ENCODE peak calls at places on chromosome 11, in four cellular contexts. E, B, A and D are unnamed samples. For H3K4me1, the result is how much of the 10 kb centered on the place peaks cover.

GRCh38 chr11:113591122-113591521 is 115.0 kb downstream of the TMPRSS5 start:
- DNase-seq in E (peak), B (no peak), A (no peak), D (no peak)

GRCh38 chr11:60849641-60850520 is 5.9 kb downstream of the PTGDR2 start:
- DNase-seq in A (no peak), B (no peak), E (no peak), D (no peak)

GRCh38 chr11:128725630-128726461 is 32.0 kb downstream of the FLI1 start:
- DNase-seq in E (no peak), B (no peak), A (no peak), D (no peak)

GRCh38 chr11:17760102-17761029 is 25.8 kb downstream of the KCNC1 start:
- DNase-seq in B (no peak), A (no peak), E (no peak), D (peak)

GRCh38 chr11:128905345-128906184 is 14.4 kb downstream of the KCNJ5 start:
- DNase-seq in E (no peak), A (peak), B (peak), D (no peak)

GRCh38 chr11:112453601-112454577 is 193.2 kb upstream of the PLET1 start:
- DNase-seq in A (peak), E (no peak), B (no peak), D (peak)

GRCh38 chr11:47325271-47326041 is 27.0 kb downstream of the MYBPC3 start:
- DNase-seq in E (no peak), B (no peak), A (no peak), D (no peak)

GRCh38 chr11:125289419-125290088 is 125.0 kb downstream of the PKNOX2 start:
- DNase-seq in A (no peak), E (no peak), B (no peak), D (no peak)

GRCh38 chr11:64799925-64800632 is 2.9 kb downstream of the MAP4K2 start:
- DNase-seq in E (no peak), B (no peak), A (no peak), D (no peak)

GRCh38 chr11:105763594-105763993 is 153.7 kb downstream of the GRIA4 start:
- DNase-seq in A (no peak), E (no peak), B (no peak), D (no peak)

GRCh38 chr11:17606206-17607082 is 59.4 kb downstream of the OTOG start:
- DNase-seq in B (no peak), A (no peak), E (peak), D (no peak)

GRCh38 chr11:6681949-6682348 is 1.2 kb downstream of the MRPL17 start:
- DNase-seq in A (no peak), B (no peak), E (no peak), D (no peak)

GRCh38 chr11:82024760-82025159 is 708.9 kb downstream of the FAM181B start:
- DNase-seq in A (no peak), B (no peak), E (no peak), D (no peak)

GRCh38 chr11:111456086-111456858 is 55.9 kb downstream of the BTG4 start:
- DNase-seq in B (peak), A (no peak), E (peak), D (no peak)

GRCh38 chr11:117836077-117836960 is 11.8 kb upstream of the FXYD2 start:
- DNase-seq in B (no peak), A (peak), E (no peak), D (no peak)

GRCh38 chr11:75346912-75347647 is 4.4 kb downstream of the ARRB1 start:
- DNase-seq in E (no peak), B (no peak), A (peak), D (no peak)

GRCh38 chr11:62461740-62462522 is 43.1 kb downstream of the SCGB1A1 start:
- DNase-seq in B (no peak), E (no peak), A (no peak), D (no peak)

GRCh38 chr11:65425105-65425970 is 2.7 kb downstream of the NEAT1 start:
- DNase-seq in A (peak), E (no peak), B (no peak), D (no peak)

GRCh38 chr11:90113541-90113940 is 20.9 kb upstream of the NAALAD2 start:
- DNase-seq in B (no peak), A (no peak), E (no peak), D (no peak)

GRCh38 chr11:133832096-133833081 is 12.9 kb downstream of the SPATA19 start:
- DNase-seq in B (peak), E (peak), A (no peak), D (no peak)

GRCh38 chr11:61922539-61922938 is 5.2 kb upstream of the RAB3IL1 start:
- DNase-seq in B (peak), A (no peak), E (peak), D (no peak)

DNA sequence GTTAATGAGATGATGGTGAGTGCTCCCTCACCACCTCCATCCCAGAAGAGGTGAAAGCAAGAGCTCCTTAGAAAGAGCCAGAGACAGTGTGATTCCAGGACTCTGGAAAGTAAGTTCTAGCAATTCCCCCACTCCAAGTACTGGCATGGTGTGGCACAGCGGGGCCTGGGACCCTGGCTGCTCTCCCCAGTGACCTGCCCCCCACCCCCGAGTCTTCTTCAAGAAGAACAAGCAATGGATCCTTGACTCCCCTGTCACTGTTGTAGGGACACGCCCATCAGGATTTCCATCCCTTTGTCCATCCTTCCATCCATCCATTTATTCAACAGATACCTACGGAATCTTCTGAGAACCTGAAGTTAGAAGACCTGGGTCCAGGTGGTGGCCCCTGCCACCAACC is 44.4 kb downstream of the C11orf96 start:
- DNase-seq in E (no peak), A (no peak), B (no peak), D (no peak)
- H3K4me1 ChIP-seq in E (half or more), A (half or more), B (half or more), D (under half)

GRCh38 chr11:123308077-123308476 is 113.0 kb upstream of the CLMP start:
- DNase-seq in A (no peak), E (no peak), B (no peak), D (no peak)
- H3K4me3 ChIP-seq in A (no peak), E (no peak), B (no peak), D (no peak)

GRCh38 chr11:76574406-76574805 is 96.1 kb downstream of the LRRC32 start:
- DNase-seq in B (no peak), E (no peak), A (no peak), D (no peak)
- H3K4me1 ChIP-seq in B (under half), E (under half), A (under half), D (under half)

DNA sequence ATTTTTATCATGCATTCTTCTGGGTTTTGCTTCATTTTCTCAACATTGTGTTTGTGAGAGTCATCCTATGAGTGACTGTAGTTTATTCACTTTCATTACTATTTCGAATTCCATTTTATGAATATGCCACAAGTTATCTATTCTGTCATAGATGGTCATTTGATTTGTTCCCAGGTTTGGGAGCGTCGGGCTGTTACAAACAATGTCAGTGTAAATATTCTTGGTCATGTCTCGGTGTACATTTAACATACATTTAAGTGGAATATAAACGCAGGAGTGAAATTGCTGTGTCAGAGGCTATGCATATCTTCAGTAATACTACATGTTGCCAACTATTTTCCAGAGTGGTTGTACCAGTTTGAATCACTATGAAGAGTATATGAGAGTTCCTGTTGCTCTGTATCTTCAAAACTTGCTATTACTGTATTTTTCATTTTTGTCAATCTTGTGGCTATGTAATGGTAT is 2.4 kb downstream of the TRIM44 start:
- DNase-seq in B (no peak), A (no peak), E (no peak), D (no peak)
- H3K4me3 ChIP-seq in B (no peak), A (no peak), E (no peak), D (no peak)

GRCh38 chr11:3144296-3145205 is 20.6 kb downstream of the OSBPL5 start:
- DNase-seq in A (no peak), B (peak), E (no peak), D (no peak)
- H3K4me1 ChIP-seq in A (under half), B (under half), E (under half), D (under half)

DNA sequence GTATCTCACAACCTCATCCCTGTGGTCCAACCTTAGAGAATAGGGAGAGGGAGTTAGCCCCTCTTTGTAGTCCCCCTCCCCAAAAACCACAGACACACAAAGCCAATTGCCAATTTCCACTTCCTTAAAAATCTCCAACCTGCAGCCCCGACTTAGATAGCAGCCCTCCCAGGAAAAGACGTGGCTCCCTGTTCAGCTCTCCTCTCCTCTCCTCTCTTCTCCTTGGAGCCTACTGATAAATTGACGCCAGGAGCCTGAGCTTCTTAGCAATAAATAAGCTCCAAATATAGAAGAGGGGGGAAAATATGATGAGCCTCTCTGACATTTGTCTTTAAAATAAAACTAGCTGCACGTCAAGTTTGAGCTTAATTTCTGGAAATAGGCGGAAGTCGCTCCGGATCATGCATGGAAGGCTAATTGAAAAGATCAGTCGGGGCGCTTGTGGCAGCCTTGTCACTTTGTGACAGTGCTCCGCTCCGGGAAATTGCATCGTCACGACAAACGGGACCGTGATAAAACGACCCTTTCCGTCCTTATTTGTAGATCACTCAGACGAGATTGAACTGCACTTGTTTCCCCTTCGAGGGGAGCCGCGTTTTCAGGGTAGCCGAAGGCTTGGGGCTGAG is 7.2 kb downstream of the PAX6 start:
- DNase-seq in A (no peak), B (no peak), E (peak), D (no peak)
- H3K4me3 ChIP-seq in A (no peak), B (no peak), E (peak), D (no peak)

GRCh38 chr11:71453021-71453910 is at the start of gene NADSYN1:
- DNase-seq in B (peak), A (peak), E (peak), D (peak)
- H3K4me1 ChIP-seq in B (under half), A (under half), E (under half), D (under half)

GRCh38 chr11:66882540-66882939 is 25.7 kb downstream of the LRFN4 start:
- DNase-seq in A (no peak), E (no peak), B (peak), D (no peak)
- H3K4me3 ChIP-seq in A (peak), E (peak), B (peak), D (no peak)

GRCh38 chr11:120573756-120574354 is 62.3 kb downstream of the GRIK4 start:
- DNase-seq in B (no peak), A (no peak), E (no peak), D (no peak)
- H3K4me1 ChIP-seq in B (under half), A (under half), E (under half), D (under half)